ENCODE peak calls at places on chromosomes 3 and 15, in seven cellular contexts. H, T, X, P, N, K and Z are unnamed samples.

GRCh38 chr15:100842756-100843730 is 36.6 kb upstream of the ALDH1A3 start:
- DNase-seq in H (no peak), T (peak; percentile 78), X (no peak), P (peak; percentile 56), N (peak; percentile 89), K (peak; percentile 78), Z (peak; percentile 85)

GRCh38 chr15:57892181-57892580 is 173.3 kb downstream of the ALDH1A2 start:
- DNase-seq in H (no peak), T (peak; percentile 52), X (no peak), P (no peak), N (no peak), K (peak; percentile 66), Z (peak; percentile 16)

GRCh38 chr3:38022887-38023709 is 6.3 kb downstream of the PLCD1 start:
- DNase-seq in H (no peak), T (no peak), X (no peak), P (no peak), N (no peak), K (no peak), Z (no peak)

GRCh38 chr3:35665390-35666055 is 26.2 kb downstream of the ARPP21 start:
- DNase-seq in H (no peak), T (peak; percentile 64), X (no peak), P (no peak), N (no peak), K (peak; percentile 59), Z (peak; percentile 13)

GRCh38 chr3:52534281-52535183 is 875 bp upstream of the NT5DC2 start:
- DNase-seq in H (no peak), T (peak; percentile 54), X (no peak), P (no peak), N (peak; percentile 18), K (peak; percentile 84), Z (peak; percentile 46)

GRCh38 chr3:187971629-187972028 is 182.3 kb upstream of the LPP start:
- DNase-seq in H (no peak), T (no peak), X (no peak), P (no peak), N (no peak), K (no peak), Z (no peak)

GRCh38 chr15:92808611-92809063 is 91.5 kb upstream of the CHD2 start:
- DNase-seq in H (peak; percentile 43), T (no peak), X (no peak), P (no peak), N (peak; percentile 86), K (peak; percentile 66), Z (peak; percentile 79)

GRCh38 chr15:26631894-26632293 is 141.0 kb downstream of the GABRB3 start:
- DNase-seq in H (no peak), T (no peak), X (no peak), P (no peak), N (no peak), K (no peak), Z (no peak)

GRCh38 chr3:4748701-4749378 is 230.4 kb upstream of the BHLHE40 start:
- DNase-seq in H (no peak), T (no peak), X (no peak), P (no peak), N (no peak), K (no peak), Z (no peak)

GRCh38 chr15:56496635-56497034 is 31.7 kb upstream of the MNS1 start:
- DNase-seq in H (peak; percentile 66), T (peak; percentile 89), X (peak; percentile 79), P (peak; percentile 14), N (peak; percentile 80), K (peak; percentile 81), Z (peak; percentile 91)

GRCh38 chr3:169624533-169624972 is 39.0 kb downstream of the MECOM start:
- DNase-seq in H (peak; percentile 49), T (peak; percentile 6), X (no peak), P (no peak), N (no peak), K (no peak), Z (no peak)

GRCh38 chr3:115835946-115836345 is 212.6 kb downstream of the GAP43 start:
- DNase-seq in H (no peak), T (no peak), X (no peak), P (no peak), N (no peak), K (peak; percentile 27), Z (peak; percentile 86)

GRCh38 chr15:50247819-50248650 is 17.5 kb downstream of the HDC start:
- DNase-seq in H (no peak), T (no peak), X (no peak), P (no peak), N (no peak), K (no peak), Z (peak; percentile 27)

GRCh38 chr15:72784233-72784876 is 797 bp upstream of the ADPGK start:
- DNase-seq in H (peak; percentile 82), T (peak; percentile 91), X (peak; percentile 86), P (peak; percentile 37), N (peak; percentile 84), K (peak; percentile 89), Z (peak; percentile 92)

GRCh38 chr3:8212794-8213193 is 288.8 kb upstream of the LMCD1 start:
- DNase-seq in H (no peak), T (no peak), X (no peak), P (no peak), N (no peak), K (no peak), Z (no peak)

GRCh38 chr3:189498995-189499704 is 132.0 kb upstream of the TP63 start:
- DNase-seq in H (no peak), T (no peak), X (no peak), P (no peak), N (no peak), K (no peak), Z (no peak)

GRCh38 chr15:45751629-45752028 is 116.8 kb downstream of the SQOR start:
- DNase-seq in H (no peak), T (no peak), X (no peak), P (no peak), N (no peak), K (no peak), Z (no peak)

GRCh38 chr3:62374375-62374876 is 1.1 kb upstream of the FEZF2 start:
- DNase-seq in H (no peak), T (peak; percentile 51), X (no peak), P (no peak), N (peak; percentile 13), K (peak; percentile 55), Z (peak; percentile 33)

GRCh38 chr3:183513046-183513706 is 42.3 kb downstream of the KLHL6 start:
- DNase-seq in H (no peak), T (no peak), X (no peak), P (no peak), N (no peak), K (no peak), Z (no peak)

GRCh38 chr3:73549071-73549600 is 75.6 kb downstream of the PDZRN3 start:
- DNase-seq in H (no peak), T (no peak), X (no peak), P (no peak), N (no peak), K (no peak), Z (no peak)

DNA sequence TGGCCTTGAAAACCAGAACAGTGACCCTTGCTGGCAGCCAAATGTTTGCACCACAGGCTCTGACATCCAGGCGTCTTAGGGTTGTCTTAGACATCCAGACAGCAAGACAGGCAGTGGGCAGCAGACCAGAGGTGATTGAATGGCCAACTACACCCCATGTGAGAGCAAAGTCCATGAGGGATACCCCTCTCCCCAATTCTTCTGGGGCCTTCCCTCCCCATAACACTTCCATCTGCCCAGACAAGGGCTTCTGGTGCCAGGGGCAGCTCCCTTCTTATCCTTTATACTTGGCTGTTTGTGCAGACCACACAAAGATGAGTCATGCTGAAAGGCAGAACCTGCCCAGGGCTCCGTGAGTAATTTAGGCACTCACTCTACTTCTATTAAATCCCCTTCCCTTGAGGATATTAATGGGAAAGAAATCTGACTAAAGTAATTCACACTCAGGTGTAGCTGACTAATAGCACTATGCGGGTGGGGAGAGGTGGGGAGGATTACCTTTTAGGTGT is 257.9 kb downstream of the UACA start:
- DNase-seq in H (no peak), T (peak; percentile 86), X (peak; percentile 85), P (no peak), N (peak; percentile 77), K (peak; percentile 81), Z (peak; percentile 83)
- TF ChIP-seq CTCF in H (no peak), T (no peak), X (no peak), P (no peak), N (no peak), K (no peak), Z (no peak)

GRCh38 chr3:10506696-10507095 is 1.3 kb upstream of the ATP2B2 start:
- DNase-seq in H (no peak), T (no peak), X (no peak), P (no peak), N (no peak), K (no peak), Z (no peak)

GRCh38 chr3:10507331-10507730 is 1.9 kb upstream of the ATP2B2 start:
- DNase-seq in H (no peak), T (no peak), X (no peak), P (no peak), N (no peak), K (no peak), Z (no peak)

GRCh38 chr3:10504161-10505049 is 981 bp downstream of the ATP2B2 start:
- DNase-seq in H (no peak), T (no peak), X (no peak), P (no peak), N (no peak), K (no peak), Z (no peak)

GRCh38 chr3:10505050-10505790 is at the start of gene ATP2B2:
- DNase-seq in H (peak; percentile 40), T (no peak), X (peak; percentile 22), P (no peak), N (no peak), K (peak; percentile 35), Z (no peak)

DNA sequence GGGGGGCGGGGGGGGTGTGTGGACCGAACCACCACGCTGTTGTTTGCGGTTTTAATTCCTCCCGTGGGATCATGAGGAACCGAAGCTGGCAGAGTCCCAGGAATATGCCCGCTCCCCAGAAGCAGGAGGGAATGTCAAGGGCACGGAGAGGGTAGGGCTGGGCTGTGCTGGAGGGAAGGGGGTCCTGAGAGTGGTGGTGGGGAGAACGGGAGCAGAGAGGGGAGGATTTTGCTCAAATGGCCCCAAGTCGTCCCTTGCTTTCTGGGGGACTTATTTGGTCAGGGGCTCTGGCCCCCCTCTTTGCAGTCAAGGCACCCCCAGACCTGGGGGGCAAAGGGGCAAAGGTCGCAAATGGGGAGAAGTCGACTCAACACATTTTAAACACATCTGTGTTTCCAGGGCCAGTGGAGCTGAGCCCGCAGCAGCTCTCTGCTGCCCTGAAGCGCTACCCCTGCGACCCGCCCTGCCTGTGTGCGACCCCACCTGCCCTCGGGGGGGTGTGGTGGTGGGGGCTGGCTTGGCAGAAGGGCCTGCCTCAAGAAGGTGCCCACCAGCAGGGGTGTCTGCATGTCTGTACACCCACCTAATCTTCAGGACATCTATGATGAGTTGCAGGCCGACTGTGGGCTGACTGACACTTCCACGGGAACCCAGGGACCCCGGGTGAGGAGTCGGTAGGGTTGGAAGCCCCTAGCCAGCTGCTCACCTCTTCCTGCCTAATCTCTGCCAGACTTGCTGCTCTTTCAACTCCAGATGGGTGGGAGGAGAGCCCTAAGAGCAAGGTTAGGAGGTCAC is 602 bp upstream of the ATP2B2 start:
- DNase-seq in H (no peak), T (no peak), X (no peak), P (no peak), N (no peak), K (no peak), Z (no peak)
- H3K4me3 ChIP-seq in H (peak overlapping the region; percentile 0), T (no peak overlapping the region), X (peak overlapping the region; percentile 35), P (no peak overlapping the region), N (no peak overlapping the region), K (no peak overlapping the region), Z (no peak overlapping the region)

GRCh38 chr15:67520976-67521769 is at the start of gene C15orf61:
- DNase-seq in H (peak; percentile 86), T (peak; percentile 70), X (peak; percentile 97), P (no peak), N (peak; percentile 80), K (peak; percentile 94), Z (peak; percentile 72)
- TF ChIP-seq CTCF in H (no peak), T (no peak), X (peak; percentile 28), P (no peak), N (no peak), K (no peak), Z (peak; percentile 8)

GRCh38 chr15:67766963-67767362 is 58.3 kb upstream of the SKOR1 start:
- DNase-seq in H (no peak), T (no peak), X (no peak), P (no peak), N (no peak), K (no peak), Z (no peak)
- H3K4me3 ChIP-seq in H (no peak overlapping the region), T (no peak overlapping the region), X (no peak overlapping the region), P (no peak overlapping the region), N (no peak overlapping the region), K (no peak overlapping the region), Z (no peak overlapping the region)